ENCODE peak calls at places on chromosomes 16 and 17, in four cellular contexts. A is K562, L is A549, J is HepG2. S is an unnamed sample.

GRCh38 chr17:74408262-74408661 is 23.6 kb upstream of the GPRC5C start:
- DNase-seq in L (peak; percentile 75), A (peak; percentile 66), J (peak; percentile 71), S (no peak)

GRCh38 chr17:11391134-11391533 is 150.1 kb downstream of the SHISA6 start:
- DNase-seq in L (no peak), J (peak; percentile 3), A (no peak), S (peak; percentile 18)

GRCh38 chr17:13581925-13582324 is 19.8 kb downstream of the HS3ST3A1 start:
- DNase-seq in J (no peak), L (no peak), A (no peak), S (no peak)

GRCh38 chr17:1005361-1005946 is 8.5 kb downstream of the TIMM22 start:
- DNase-seq in J (no peak), L (no peak), A (no peak), S (no peak)

GRCh38 chr16:11201498-11202259 is 54.3 kb downstream of the SOCS1 start:
- DNase-seq in J (peak; percentile 67), A (peak; percentile 90), L (peak; percentile 36), S (peak; percentile 56)

GRCh38 chr17:17839792-17840707 is 3.3 kb upstream of the SREBF1 start:
- DNase-seq in A (peak; percentile 91), J (peak; percentile 80), L (peak; percentile 95), S (peak; percentile 88)

GRCh38 chr17:67605259-67605912 is 112.3 kb upstream of the NOL11 start:
- DNase-seq in L (no peak), A (no peak), J (no peak), S (no peak)

GRCh38 chr16:79757968-79758367 is 157.4 kb upstream of the MAF start:
- DNase-seq in L (no peak), A (no peak), J (no peak), S (no peak)

GRCh38 chr17:75288784-75289121 is 480 bp downstream of the SLC25A19 start:
- DNase-seq in A (peak; percentile 63), J (peak; percentile 69), L (peak; percentile 64), S (peak; percentile 53)

GRCh38 chr16:70433456-70434103 is 5.3 kb downstream of the ST3GAL2 start:
- DNase-seq in J (no peak), L (no peak), A (peak; percentile 45), S (no peak)

GRCh38 chr16:77500286-77500598 is 65.4 kb upstream of the ADAMTS18 start:
- DNase-seq in J (no peak), L (no peak), A (no peak), S (peak; percentile 11)

GRCh38 chr17:39212841-39213480 is 12.8 kb downstream of the STAC2 start:
- DNase-seq in J (no peak), L (no peak), A (no peak), S (no peak)

GRCh38 chr16:64412578-64413280 is 709.1 kb downstream of the CDH11 start:
- DNase-seq in L (no peak), A (no peak), J (no peak), S (no peak)

GRCh38 chr17:57447357-57448019 is 191.2 kb downstream of the MSI2 start:
- DNase-seq in A (peak; percentile 41), L (no peak), J (no peak), S (no peak)

DNA sequence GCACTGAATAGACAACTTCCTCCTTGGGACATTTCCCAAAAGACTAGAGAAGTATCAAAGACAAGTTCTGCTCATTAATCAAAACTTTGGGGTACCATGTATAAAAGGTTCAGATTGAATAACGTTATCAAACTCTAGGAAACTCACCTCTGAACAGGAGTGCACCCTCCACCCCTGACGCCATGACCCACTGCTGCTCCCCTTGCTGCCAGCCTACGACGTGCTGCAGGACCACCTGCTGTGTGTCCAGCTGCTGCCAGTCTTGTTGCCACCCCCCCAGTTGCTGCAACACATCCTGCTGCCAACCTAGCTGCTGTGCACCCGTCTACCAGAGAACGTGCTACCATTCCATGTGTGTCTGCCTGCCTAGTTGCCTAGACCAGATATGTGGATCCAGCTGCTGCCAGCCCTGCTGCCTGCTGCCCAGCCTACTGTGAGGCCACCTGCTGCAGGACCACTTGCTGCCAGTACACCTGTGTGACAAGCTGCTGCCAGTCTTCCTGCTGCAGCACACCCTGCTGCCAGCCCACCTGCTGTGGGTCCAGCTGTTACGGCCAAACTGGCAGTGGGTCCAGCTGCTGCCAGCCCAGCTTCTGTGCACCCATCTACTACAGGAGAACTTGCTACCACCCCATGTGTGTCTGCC is 13.8 kb upstream of the KRTAP9-2 start:
- DNase-seq in A (no peak), J (no peak), L (peak; percentile 18), S (no peak)
- TF ChIP-seq HMGXB4 in A (no peak), J (no peak), L (no peak), S (no peak)

GRCh38 chr17:83176272-83176955 is 97.0 kb downstream of the METRNL start:
- DNase-seq in L (no peak), A (no peak), J (no peak), S (peak; percentile 2)
- TF ChIP-seq HMGXB4 in L (no peak), A (no peak), J (no peak), S (no peak)

GRCh38 chr16:88070341-88070740 is 119.1 kb downstream of the BANP start:
- DNase-seq in J (no peak), A (no peak), L (no peak), S (no peak)

GRCh38 chr16:88071908-88072307 is 120.7 kb downstream of the BANP start:
- DNase-seq in J (no peak), A (no peak), L (no peak), S (no peak)

GRCh38 chr16:88072571-88073001 is 121.4 kb downstream of the BANP start:
- DNase-seq in A (no peak), L (no peak), J (no peak), S (no peak)

GRCh38 chr16:88069397-88070168 is 118.3 kb downstream of the BANP start:
- DNase-seq in J (no peak), L (no peak), A (no peak), S (no peak)

DNA sequence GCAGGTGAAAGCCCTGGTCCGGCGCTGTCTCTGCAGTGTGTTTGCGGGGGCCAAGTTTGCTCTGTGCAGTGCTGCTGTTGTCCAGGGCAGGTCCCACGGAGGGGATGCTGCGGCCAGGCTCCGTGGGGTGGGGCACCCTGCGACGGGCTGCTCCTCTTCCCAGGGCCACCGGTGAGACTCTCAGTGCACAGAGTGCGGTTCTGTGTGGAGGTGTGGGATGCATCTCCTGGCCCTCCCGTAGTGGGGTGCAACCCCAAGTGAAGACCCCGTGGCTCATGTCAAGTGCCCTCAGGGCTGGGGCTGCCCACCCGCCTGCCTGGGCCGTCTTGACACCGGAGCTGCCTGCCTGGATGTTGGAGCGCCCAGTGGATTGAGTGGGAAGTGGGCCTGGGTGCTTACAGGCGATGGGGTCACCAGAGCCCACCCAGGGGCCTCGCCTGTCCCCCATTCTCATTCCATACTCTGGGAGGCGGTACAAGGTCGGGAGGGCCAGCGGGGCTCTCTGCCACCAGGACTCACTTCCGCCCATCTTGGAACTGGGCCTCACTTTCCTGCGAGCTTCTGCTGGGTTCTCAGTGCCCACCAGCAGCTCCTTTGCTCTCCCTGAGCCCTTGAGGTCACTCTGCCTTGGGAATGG is 119.9 kb downstream of the BANP start:
- DNase-seq in L (no peak), J (no peak), A (no peak), S (no peak)
- TF ChIP-seq HMGXB4 in L (no peak), J (no peak), A (no peak), S (no peak)

DNA sequence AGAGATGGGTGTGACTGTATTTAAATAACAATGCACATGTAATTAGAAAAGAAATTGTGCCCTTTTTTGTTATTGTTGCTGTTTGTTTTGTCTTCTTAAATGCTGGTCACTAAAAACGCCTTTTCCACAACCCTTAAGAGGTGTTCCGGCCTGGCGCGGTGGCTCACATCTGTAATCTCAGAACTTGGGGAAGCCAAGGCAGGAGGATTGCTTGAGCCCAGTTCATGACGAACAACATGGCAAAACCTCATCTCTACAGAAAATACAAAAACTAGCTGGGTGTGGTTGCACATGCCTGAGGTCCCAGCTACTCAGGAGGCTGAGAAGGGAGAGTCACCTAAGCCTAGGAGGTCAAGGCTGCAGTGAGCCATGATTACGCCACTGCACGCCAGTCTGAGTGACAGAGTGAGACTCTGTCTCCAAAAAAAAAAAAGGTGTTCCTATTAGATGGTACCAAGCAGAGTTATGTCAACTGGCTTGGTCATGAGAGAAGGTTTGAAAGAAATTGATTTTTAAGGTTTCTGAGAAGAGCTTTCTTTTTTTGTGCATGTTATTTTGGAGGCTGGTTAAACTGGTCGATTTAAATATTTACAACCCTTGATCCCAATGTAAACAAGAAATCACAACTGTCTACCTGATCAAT is 23.5 kb upstream of the RFFL start:
- DNase-seq in L (no peak), J (peak; percentile 69), A (peak; percentile 62), S (no peak)
- TF ChIP-seq HMGXB4 in L (no peak), J (no peak), A (no peak), S (no peak)

GRCh38 chr17:30858556-30859250 is 26.9 kb downstream of the ATAD5 start:
- DNase-seq in J (no peak), A (no peak), L (no peak), S (no peak)
- TF ChIP-seq HMGXB4 in J (no peak), A (no peak), L (no peak), S (no peak)

GRCh38 chr17:81717766-81718089 is 5.6 kb downstream of the SLC25A10 start:
- DNase-seq in J (no peak), L (no peak), A (no peak), S (no peak)
- TF ChIP-seq HMGXB4 in J (no peak), L (no peak), A (no peak), S (no peak)

DNA sequence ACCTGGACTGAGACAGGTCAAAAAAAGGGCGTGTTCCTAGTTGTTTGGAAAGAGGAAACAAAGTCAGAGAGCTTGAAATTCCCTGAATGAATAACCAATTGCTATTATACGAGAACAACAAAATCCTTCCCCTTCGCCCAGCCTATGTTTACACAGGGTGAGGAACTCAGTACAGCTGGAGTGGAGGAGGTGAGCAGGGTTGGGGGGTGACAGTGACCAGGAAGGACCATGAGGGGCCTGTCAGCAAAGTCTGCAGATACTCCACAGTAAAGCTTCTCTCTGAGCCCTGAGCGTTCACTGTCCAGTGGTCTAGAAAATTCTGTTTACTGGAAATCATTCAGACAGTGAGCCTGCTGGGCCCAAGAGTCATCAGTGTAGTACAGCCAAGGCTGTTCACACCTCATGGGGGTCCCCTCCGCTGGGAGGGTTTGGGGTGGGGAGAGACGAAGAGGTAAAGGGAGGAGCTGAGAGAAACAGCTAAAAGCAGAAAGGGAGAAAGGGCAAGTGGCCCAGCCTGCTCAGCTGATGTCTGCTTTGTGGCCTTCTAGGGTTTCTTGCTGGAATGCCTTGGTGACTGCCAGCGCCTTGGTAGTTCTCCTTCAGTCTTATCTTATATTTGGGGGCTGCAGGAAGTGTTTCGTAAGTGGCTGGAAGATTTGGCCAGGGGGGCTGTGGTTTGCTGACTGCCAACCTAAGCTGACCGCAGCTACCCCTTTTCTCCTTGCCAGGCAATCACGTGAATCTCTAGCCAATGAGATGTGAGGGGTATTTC is 5.7 kb downstream of the DUSP3 start:
- DNase-seq in A (no peak), J (no peak), L (no peak), S (no peak)
- TF ChIP-seq HMGXB4 in A (no peak), J (no peak), L (no peak), S (no peak)